ENCODE peak calls at places on chromosomes 12 and 14, in six cellular contexts. One of them, this sample, is unnamed.

GRCh38 chr14:74955229-74955999 is at the start of gene PGF:
- DNase-seq in BJ: no peak
- DNase-seq in uterus: peak; percentile 78
- DNase-seq in neural crest cell: peak; percentile 51
- DNase-seq in activated CD8-positive, alpha-beta memory T cell treated with anti-CD3 and anti-CD28 coated beads, Interleukin-2, amount 50 U/mL, for 4 hours: no peak
- DNase-seq in glutamatergic neuron: peak; percentile 73
- DNase-seq in this sample: no peak

GRCh38 chr12:6113691-6114475 is 10.6 kb downstream of the VWF start:
- DNase-seq in activated CD8-positive, alpha-beta memory T cell treated with anti-CD3 and anti-CD28 coated beads, Interleukin-2, amount 50 U/mL, for 4 hours: no peak
- DNase-seq in BJ: no peak
- DNase-seq in glutamatergic neuron: no peak
- DNase-seq in uterus: no peak
- DNase-seq in neural crest cell: no peak
- DNase-seq in this sample: no peak

GRCh38 chr12:7497661-7498060 is 5.9 kb downstream of the CD163 start:
- DNase-seq in BJ: no peak
- DNase-seq in neural crest cell: no peak
- DNase-seq in uterus: no peak
- DNase-seq in glutamatergic neuron: no peak
- DNase-seq in activated CD8-positive, alpha-beta memory T cell treated with anti-CD3 and anti-CD28 coated beads, Interleukin-2, amount 50 U/mL, for 4 hours: no peak
- DNase-seq in this sample: no peak

GRCh38 chr12:106495354-106495965 is 87.3 kb upstream of the RFX4 start:
- DNase-seq in uterus: no peak
- DNase-seq in activated CD8-positive, alpha-beta memory T cell treated with anti-CD3 and anti-CD28 coated beads, Interleukin-2, amount 50 U/mL, for 4 hours: no peak
- DNase-seq in glutamatergic neuron: no peak
- DNase-seq in BJ: no peak
- DNase-seq in neural crest cell: no peak
- DNase-seq in this sample: no peak

GRCh38 chr14:85686908-85687307 is 157.0 kb downstream of the FLRT2 start:
- DNase-seq in neural crest cell: no peak
- DNase-seq in activated CD8-positive, alpha-beta memory T cell treated with anti-CD3 and anti-CD28 coated beads, Interleukin-2, amount 50 U/mL, for 4 hours: no peak
- DNase-seq in BJ: no peak
- DNase-seq in uterus: no peak
- DNase-seq in glutamatergic neuron: no peak
- DNase-seq in this sample: no peak

GRCh38 chr14:69013943-69014782 is 35.1 kb upstream of the ACTN1 start:
- DNase-seq in neural crest cell: no peak
- DNase-seq in glutamatergic neuron: no peak
- DNase-seq in BJ: no peak
- DNase-seq in activated CD8-positive, alpha-beta memory T cell treated with anti-CD3 and anti-CD28 coated beads, Interleukin-2, amount 50 U/mL, for 4 hours: no peak
- DNase-seq in uterus: no peak
- DNase-seq in this sample: peak; percentile 93

GRCh38 chr14:93032301-93032929 is 83.3 kb downstream of the ITPK1 start:
- DNase-seq in uterus: no peak
- DNase-seq in activated CD8-positive, alpha-beta memory T cell treated with anti-CD3 and anti-CD28 coated beads, Interleukin-2, amount 50 U/mL, for 4 hours: no peak
- DNase-seq in glutamatergic neuron: no peak
- DNase-seq in neural crest cell: no peak
- DNase-seq in BJ: no peak
- DNase-seq in this sample: peak; percentile 78

GRCh38 chr14:60724080-60724618 is at the start of gene SIX4:
- DNase-seq in glutamatergic neuron: peak; percentile 82
- DNase-seq in uterus: peak; percentile 72
- DNase-seq in activated CD8-positive, alpha-beta memory T cell treated with anti-CD3 and anti-CD28 coated beads, Interleukin-2, amount 50 U/mL, for 4 hours: peak; percentile 15
- DNase-seq in neural crest cell: peak; percentile 47
- DNase-seq in BJ: peak; percentile 37
- DNase-seq in this sample: no peak

GRCh38 chr12:124543052-124543590 is 24.3 kb downstream of the NCOR2 start:
- DNase-seq in neural crest cell: no peak
- DNase-seq in BJ: no peak
- DNase-seq in glutamatergic neuron: peak; percentile 52
- DNase-seq in activated CD8-positive, alpha-beta memory T cell treated with anti-CD3 and anti-CD28 coated beads, Interleukin-2, amount 50 U/mL, for 4 hours: no peak
- DNase-seq in uterus: peak; percentile 51
- DNase-seq in this sample: peak; percentile 72

GRCh38 chr12:30779578-30779977 is 24.8 kb upstream of the CAPRIN2 start:
- DNase-seq in BJ: no peak
- DNase-seq in activated CD8-positive, alpha-beta memory T cell treated with anti-CD3 and anti-CD28 coated beads, Interleukin-2, amount 50 U/mL, for 4 hours: no peak
- DNase-seq in neural crest cell: no peak
- DNase-seq in uterus: no peak
- DNase-seq in glutamatergic neuron: no peak
- DNase-seq in this sample: no peak

GRCh38 chr14:104664107-104664506 is 25.3 kb upstream of the INF2 start:
- DNase-seq in neural crest cell: no peak
- DNase-seq in BJ: no peak
- DNase-seq in uterus: no peak
- DNase-seq in glutamatergic neuron: no peak
- DNase-seq in activated CD8-positive, alpha-beta memory T cell treated with anti-CD3 and anti-CD28 coated beads, Interleukin-2, amount 50 U/mL, for 4 hours: no peak
- DNase-seq in this sample: no peak

GRCh38 chr12:57031228-57031670 is 14.9 kb upstream of the TAC3 start:
- DNase-seq in activated CD8-positive, alpha-beta memory T cell treated with anti-CD3 and anti-CD28 coated beads, Interleukin-2, amount 50 U/mL, for 4 hours: no peak
- DNase-seq in neural crest cell: no peak
- DNase-seq in glutamatergic neuron: no peak
- DNase-seq in uterus: no peak
- DNase-seq in BJ: no peak
- DNase-seq in this sample: no peak

GRCh38 chr12:123131291-123131831 is 19.5 kb downstream of the PITPNM2 start:
- DNase-seq in glutamatergic neuron: no peak
- DNase-seq in activated CD8-positive, alpha-beta memory T cell treated with anti-CD3 and anti-CD28 coated beads, Interleukin-2, amount 50 U/mL, for 4 hours: no peak
- DNase-seq in uterus: no peak
- DNase-seq in neural crest cell: no peak
- DNase-seq in BJ: no peak
- DNase-seq in this sample: no peak

GRCh38 chr12:459430-460258 is at the start of gene B4GALNT3:
- DNase-seq in uterus: peak; percentile 62
- DNase-seq in activated CD8-positive, alpha-beta memory T cell treated with anti-CD3 and anti-CD28 coated beads, Interleukin-2, amount 50 U/mL, for 4 hours: peak; percentile 42
- DNase-seq in glutamatergic neuron: peak; percentile 67
- DNase-seq in neural crest cell: peak; percentile 40
- DNase-seq in BJ: no peak
- DNase-seq in this sample: no peak

GRCh38 chr12:110677206-110677911 is 11.6 kb downstream of the HVCN1 start:
- DNase-seq in glutamatergic neuron: no peak
- DNase-seq in uterus: no peak
- DNase-seq in activated CD8-positive, alpha-beta memory T cell treated with anti-CD3 and anti-CD28 coated beads, Interleukin-2, amount 50 U/mL, for 4 hours: no peak
- DNase-seq in BJ: no peak
- DNase-seq in neural crest cell: no peak
- DNase-seq in this sample: no peak

GRCh38 chr14:103315368-103315911 is 18.6 kb upstream of the EIF5 start:
- DNase-seq in activated CD8-positive, alpha-beta memory T cell treated with anti-CD3 and anti-CD28 coated beads, Interleukin-2, amount 50 U/mL, for 4 hours: no peak
- DNase-seq in neural crest cell: no peak
- DNase-seq in BJ: no peak
- DNase-seq in uterus: no peak
- DNase-seq in glutamatergic neuron: no peak
- DNase-seq in this sample: no peak

GRCh38 chr12:236445-236844 is 22.5 kb upstream of the SLC6A12 start:
- DNase-seq in glutamatergic neuron: no peak
- DNase-seq in neural crest cell: no peak
- DNase-seq in BJ: no peak
- DNase-seq in activated CD8-positive, alpha-beta memory T cell treated with anti-CD3 and anti-CD28 coated beads, Interleukin-2, amount 50 U/mL, for 4 hours: no peak
- DNase-seq in uterus: no peak
- DNase-seq in this sample: no peak

GRCh38 chr14:50233335-50234250 is 2.2 kb upstream of the SOS2 start:
- DNase-seq in activated CD8-positive, alpha-beta memory T cell treated with anti-CD3 and anti-CD28 coated beads, Interleukin-2, amount 50 U/mL, for 4 hours: no peak
- DNase-seq in neural crest cell: no peak
- DNase-seq in glutamatergic neuron: no peak
- DNase-seq in BJ: no peak
- DNase-seq in uterus: no peak
- DNase-seq in this sample: no peak

GRCh38 chr14:22281322-22281977 is 307.6 kb downstream of the DAD1 start:
- DNase-seq in BJ: no peak
- DNase-seq in neural crest cell: no peak
- DNase-seq in glutamatergic neuron: no peak
- DNase-seq in activated CD8-positive, alpha-beta memory T cell treated with anti-CD3 and anti-CD28 coated beads, Interleukin-2, amount 50 U/mL, for 4 hours: no peak
- DNase-seq in uterus: no peak
- DNase-seq in this sample: no peak

This sample was measured in CD14-positive monocyte.